ENCODE peak calls at places on chromosomes 13 and 19, in six cellular contexts. One of them, this sample, is unnamed.

GRCh38 chr13:111139874-111140561 is 24.9 kb downstream of the ARHGEF7 start:
- DNase-seq in neural progenitor cell: no peak
- DNase-seq in IMR-90: no peak
- DNase-seq in GM12878: no peak
- DNase-seq in DND-41: no peak
- DNase-seq in HepG2: no peak
- DNase-seq in this sample: no peak

GRCh38 chr19:5621311-5621944 is 1.1 kb downstream of the SAFB2 start:
- DNase-seq in neural progenitor cell: no peak
- DNase-seq in IMR-90: no peak
- DNase-seq in GM12878: no peak
- DNase-seq in DND-41: no peak
- DNase-seq in HepG2: no peak
- DNase-seq in this sample: no peak

GRCh38 chr19:48810151-48810550 is 678 bp downstream of the BCAT2 start:
- DNase-seq in neural progenitor cell: no peak
- DNase-seq in IMR-90: no peak
- DNase-seq in GM12878: no peak
- DNase-seq in DND-41: peak; percentile 26
- DNase-seq in HepG2: no peak
- DNase-seq in this sample: no peak

GRCh38 chr13:45092668-45093067 is 27.6 kb upstream of the GTF2F2 start:
- DNase-seq in neural progenitor cell: no peak
- DNase-seq in IMR-90: no peak
- DNase-seq in GM12878: no peak
- DNase-seq in DND-41: peak; percentile 51
- DNase-seq in HepG2: no peak
- DNase-seq in this sample: peak; percentile 55

GRCh38 chr19:632228-633067 is 889 bp downstream of the POLRMT start:
- DNase-seq in neural progenitor cell: peak; percentile 77
- DNase-seq in IMR-90: peak; percentile 36
- DNase-seq in GM12878: no peak
- DNase-seq in DND-41: peak; percentile 60
- DNase-seq in HepG2: peak; percentile 67
- DNase-seq in this sample: peak; percentile 44

GRCh38 chr19:30516111-30516510 is 143.9 kb downstream of the ZNF536 start:
- DNase-seq in neural progenitor cell: no peak
- DNase-seq in IMR-90: no peak
- DNase-seq in GM12878: no peak
- DNase-seq in DND-41: no peak
- DNase-seq in HepG2: no peak
- DNase-seq in this sample: no peak

GRCh38 chr19:4113398-4114088 is 10.4 kb downstream of the MAP2K2 start:
- DNase-seq in neural progenitor cell: no peak
- DNase-seq in IMR-90: no peak
- DNase-seq in GM12878: no peak
- DNase-seq in DND-41: no peak
- DNase-seq in HepG2: no peak
- DNase-seq in this sample: no peak

GRCh38 chr19:57786906-57787305 is 17.4 kb downstream of the ZNF586 start:
- DNase-seq in neural progenitor cell: no peak
- DNase-seq in IMR-90: no peak
- DNase-seq in GM12878: no peak
- DNase-seq in DND-41: no peak
- DNase-seq in HepG2: no peak
- DNase-seq in this sample: no peak

GRCh38 chr13:24148414-24149305 is 11.9 kb upstream of the SPATA13 start:
- DNase-seq in neural progenitor cell: no peak
- DNase-seq in IMR-90: peak; percentile 99
- DNase-seq in GM12878: no peak
- DNase-seq in DND-41: no peak
- DNase-seq in HepG2: peak; percentile 90
- DNase-seq in this sample: peak; percentile 99

GRCh38 chr19:44072543-44073401 is 813 bp downstream of the ZNF284 start:
- DNase-seq in neural progenitor cell: no peak
- DNase-seq in IMR-90: no peak
- DNase-seq in GM12878: no peak
- DNase-seq in DND-41: peak; percentile 17
- DNase-seq in HepG2: no peak
- DNase-seq in this sample: peak; percentile 1
- H2AFZ ChIP-seq in neural progenitor cell: peak overlapping the region; percentile 97
- H2AFZ ChIP-seq in IMR-90: peak overlapping the region; percentile 96
- H2AFZ ChIP-seq in GM12878: peak overlapping the region; percentile 64
- H2AFZ ChIP-seq in DND-41: peak overlapping the region; percentile 99
- H2AFZ ChIP-seq in HepG2: peak overlapping the region; percentile 90
- H2AFZ ChIP-seq in this sample: peak overlapping the region; percentile 100

GRCh38 chr19:2464389-2464788 is 7.6 kb upstream of the LMNB2 start:
- DNase-seq in neural progenitor cell: no peak
- DNase-seq in IMR-90: no peak
- DNase-seq in GM12878: no peak
- DNase-seq in DND-41: no peak
- DNase-seq in HepG2: no peak
- DNase-seq in this sample: no peak

GRCh38 chr19:2460245-2460644 is 3.5 kb upstream of the LMNB2 start:
- DNase-seq in neural progenitor cell: no peak
- DNase-seq in IMR-90: no peak
- DNase-seq in GM12878: no peak
- DNase-seq in DND-41: no peak
- DNase-seq in HepG2: no peak
- DNase-seq in this sample: no peak

GRCh38 chr19:2461751-2462634 is 5.2 kb upstream of the LMNB2 start:
- DNase-seq in neural progenitor cell: peak; percentile 78
- DNase-seq in IMR-90: peak; percentile 56
- DNase-seq in GM12878: no peak
- DNase-seq in DND-41: no peak
- DNase-seq in HepG2: no peak
- DNase-seq in this sample: peak; percentile 66

GRCh38 chr19:2458054-2458453 is 1.3 kb upstream of the LMNB2 start:
- DNase-seq in neural progenitor cell: no peak
- DNase-seq in IMR-90: no peak
- DNase-seq in GM12878: no peak
- DNase-seq in DND-41: no peak
- DNase-seq in HepG2: peak; percentile 88
- DNase-seq in this sample: no peak

DNA sequence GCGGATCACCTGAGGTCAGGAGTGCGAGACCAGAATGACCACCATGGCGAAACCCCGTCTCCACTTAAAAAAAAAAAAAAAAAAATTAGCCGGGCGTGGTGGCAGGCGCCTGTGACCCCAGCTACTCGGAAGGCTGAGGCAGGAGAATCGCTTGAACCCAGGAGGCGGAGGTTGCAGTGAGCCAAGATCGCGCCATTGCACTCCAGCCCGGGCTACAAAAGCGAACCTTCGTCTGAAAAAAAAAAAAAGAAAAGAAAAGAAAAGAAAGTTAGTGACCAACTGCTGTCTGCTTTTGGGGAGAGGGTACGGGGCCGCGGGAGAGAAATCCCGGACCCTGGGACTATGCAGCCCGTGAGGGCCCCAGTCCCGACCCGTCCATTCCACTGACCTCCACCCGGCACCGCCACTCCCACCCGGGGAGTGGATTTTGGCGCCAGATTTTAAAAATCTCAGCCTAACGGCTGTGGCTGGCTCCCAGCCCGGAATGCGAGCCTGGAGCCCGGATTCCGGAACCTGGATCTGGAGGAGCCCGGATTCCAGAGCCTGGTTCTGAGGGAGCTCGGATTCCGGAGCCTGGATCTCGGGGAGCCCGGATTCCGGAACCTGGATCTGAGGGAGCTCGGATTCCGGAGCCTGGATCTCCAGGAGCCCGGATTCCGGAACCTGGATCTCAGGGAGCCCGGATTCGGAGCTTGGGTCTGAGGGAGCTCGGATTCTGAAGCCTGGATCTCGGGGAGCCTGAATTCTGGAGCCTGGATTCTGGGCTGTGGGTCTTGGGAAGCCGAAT is 6.1 kb upstream of the LMNB2 start:
- DNase-seq in neural progenitor cell: peak; percentile 99
- DNase-seq in IMR-90: peak; percentile 96
- DNase-seq in GM12878: no peak
- DNase-seq in DND-41: no peak
- DNase-seq in HepG2: peak; percentile 93
- DNase-seq in this sample: peak; percentile 99
- H3K27ac ChIP-seq in neural progenitor cell: peak overlapping the region; percentile 84
- H3K27ac ChIP-seq in IMR-90: peak overlapping the region; percentile 67
- H3K27ac ChIP-seq in GM12878: peak overlapping the region; percentile 68
- H3K27ac ChIP-seq in DND-41: no peak overlapping the region
- H3K27ac ChIP-seq in HepG2: peak overlapping the region; percentile 46
- H3K27ac ChIP-seq in this sample: peak overlapping the region; percentile 52

GRCh38 chr19:42658148-42658547 is 63.4 kb upstream of the CEACAM8 start:
- DNase-seq in neural progenitor cell: no peak
- DNase-seq in IMR-90: peak; percentile 16
- DNase-seq in GM12878: no peak
- DNase-seq in DND-41: no peak
- DNase-seq in HepG2: no peak
- DNase-seq in this sample: peak; percentile 3

GRCh38 chr19:42662714-42663113 is 68.0 kb upstream of the CEACAM8 start:
- DNase-seq in neural progenitor cell: no peak
- DNase-seq in IMR-90: no peak
- DNase-seq in GM12878: no peak
- DNase-seq in DND-41: no peak
- DNase-seq in HepG2: no peak
- DNase-seq in this sample: no peak

GRCh38 chr19:42655748-42656147 is 61.0 kb upstream of the CEACAM8 start:
- DNase-seq in neural progenitor cell: no peak
- DNase-seq in IMR-90: no peak
- DNase-seq in GM12878: no peak
- DNase-seq in DND-41: no peak
- DNase-seq in HepG2: no peak
- DNase-seq in this sample: no peak

GRCh38 chr19:42653841-42654240 is 59.1 kb upstream of the CEACAM8 start:
- DNase-seq in neural progenitor cell: no peak
- DNase-seq in IMR-90: no peak
- DNase-seq in GM12878: no peak
- DNase-seq in DND-41: no peak
- DNase-seq in HepG2: no peak
- DNase-seq in this sample: no peak

DNA sequence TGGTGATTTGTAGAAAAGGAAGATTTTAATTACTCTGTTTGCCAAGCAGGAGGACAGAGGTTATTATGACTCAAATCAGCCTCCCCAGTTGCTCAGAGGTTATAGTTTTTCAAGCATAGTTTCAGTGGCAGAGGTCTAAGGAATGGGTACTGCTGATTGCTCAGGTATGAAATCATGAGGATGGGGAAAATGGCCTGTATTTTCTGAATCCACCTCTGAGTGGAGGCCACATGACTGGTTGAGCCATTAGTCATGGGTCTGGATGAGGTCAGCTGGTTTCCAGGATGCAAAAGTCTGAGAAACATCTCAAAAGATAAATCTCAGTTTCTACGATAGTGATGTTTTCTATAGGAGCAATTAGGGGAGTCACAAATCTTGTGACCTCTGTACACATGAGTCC is 62.8 kb upstream of the CEACAM8 start:
- DNase-seq in neural progenitor cell: no peak
- DNase-seq in IMR-90: peak; percentile 39
- DNase-seq in GM12878: no peak
- DNase-seq in DND-41: no peak
- DNase-seq in HepG2: no peak
- DNase-seq in this sample: peak; percentile 28
- H3K27me3 ChIP-seq in neural progenitor cell: no peaks in the 10 kb centered on the region
- H3K27me3 ChIP-seq in IMR-90: peaks cover 24% of the 10 kb centered on the region
- H3K27me3 ChIP-seq in GM12878: no peaks in the 10 kb centered on the region
- H3K27me3 ChIP-seq in DND-41: no peaks in the 10 kb centered on the region
- H3K27me3 ChIP-seq in HepG2: no peaks in the 10 kb centered on the region
- H3K27me3 ChIP-seq in this sample: no peaks in the 10 kb centered on the region

GRCh38 chr13:82323101-82323500 is 1559.2 kb downstream of the SLITRK1 start:
- DNase-seq in neural progenitor cell: no peak
- DNase-seq in IMR-90: no peak
- DNase-seq in GM12878: no peak
- DNase-seq in DND-41: no peak
- DNase-seq in HepG2: no peak
- DNase-seq in this sample: no peak
- H2AFZ ChIP-seq in neural progenitor cell: no peak overlapping the region
- H2AFZ ChIP-seq in IMR-90: no peak overlapping the region
- H2AFZ ChIP-seq in GM12878: no peak overlapping the region
- H2AFZ ChIP-seq in DND-41: no peak overlapping the region
- H2AFZ ChIP-seq in HepG2: no peak overlapping the region
- H2AFZ ChIP-seq in this sample: no peak overlapping the region

GRCh38 chr19:10977773-10978155 is 16.9 kb downstream of the SMARCA4 start:
- DNase-seq in neural progenitor cell: no peak
- DNase-seq in IMR-90: no peak
- DNase-seq in GM12878: no peak
- DNase-seq in DND-41: no peak
- DNase-seq in HepG2: no peak
- DNase-seq in this sample: no peak

GRCh38 chr19:10976200-10976892 is 15.5 kb downstream of the SMARCA4 start:
- DNase-seq in neural progenitor cell: no peak
- DNase-seq in IMR-90: no peak
- DNase-seq in GM12878: no peak
- DNase-seq in DND-41: no peak
- DNase-seq in HepG2: peak; percentile 43
- DNase-seq in this sample: no peak

GRCh38 chr19:10971107-10971715 is 10.4 kb downstream of the SMARCA4 start:
- DNase-seq in neural progenitor cell: no peak
- DNase-seq in IMR-90: no peak
- DNase-seq in GM12878: no peak
- DNase-seq in DND-41: no peak
- DNase-seq in HepG2: no peak
- DNase-seq in this sample: no peak

GRCh38 chr19:10979950-10980349 is 19.1 kb downstream of the SMARCA4 start:
- DNase-seq in neural progenitor cell: no peak
- DNase-seq in IMR-90: no peak
- DNase-seq in GM12878: peak; percentile 33
- DNase-seq in DND-41: peak; percentile 26
- DNase-seq in HepG2: no peak
- DNase-seq in this sample: peak; percentile 11

GRCh38 chr19:10975374-10976036 is 14.7 kb downstream of the SMARCA4 start:
- DNase-seq in neural progenitor cell: no peak
- DNase-seq in IMR-90: peak; percentile 66
- DNase-seq in GM12878: no peak
- DNase-seq in DND-41: no peak
- DNase-seq in HepG2: no peak
- DNase-seq in this sample: peak; percentile 59
- H3K27ac ChIP-seq in neural progenitor cell: no peak overlapping the region
- H3K27ac ChIP-seq in IMR-90: peak overlapping the region; percentile 48
- H3K27ac ChIP-seq in GM12878: no peak overlapping the region
- H3K27ac ChIP-seq in DND-41: no peak overlapping the region
- H3K27ac ChIP-seq in HepG2: peak overlapping the region; percentile 48
- H3K27ac ChIP-seq in this sample: peak overlapping the region; percentile 43

GRCh38 chr19:8697671-8698432 is 743 bp downstream of the ACTL9 start:
- DNase-seq in neural progenitor cell: peak; percentile 41
- DNase-seq in IMR-90: no peak
- DNase-seq in GM12878: no peak
- DNase-seq in DND-41: peak; percentile 35
- DNase-seq in HepG2: no peak
- DNase-seq in this sample: no peak

GRCh38 chr19:8696993-8697392 is 1.6 kb downstream of the ACTL9 start:
- DNase-seq in neural progenitor cell: no peak
- DNase-seq in IMR-90: no peak
- DNase-seq in GM12878: no peak
- DNase-seq in DND-41: no peak
- DNase-seq in HepG2: no peak
- DNase-seq in this sample: no peak

GRCh38 chr19:8698433-8699063 is at the start of gene ACTL9:
- DNase-seq in neural progenitor cell: no peak
- DNase-seq in IMR-90: no peak
- DNase-seq in GM12878: no peak
- DNase-seq in DND-41: no peak
- DNase-seq in HepG2: no peak
- DNase-seq in this sample: no peak

GRCh38 chr19:8702350-8702749 is 3.8 kb upstream of the ACTL9 start:
- DNase-seq in neural progenitor cell: no peak
- DNase-seq in IMR-90: no peak
- DNase-seq in GM12878: no peak
- DNase-seq in DND-41: peak; percentile 74
- DNase-seq in HepG2: no peak
- DNase-seq in this sample: no peak

GRCh38 chr19:8699908-8700307 is 1.3 kb upstream of the ACTL9 start:
- DNase-seq in neural progenitor cell: no peak
- DNase-seq in IMR-90: no peak
- DNase-seq in GM12878: no peak
- DNase-seq in DND-41: no peak
- DNase-seq in HepG2: no peak
- DNase-seq in this sample: no peak
- H3K27me3 ChIP-seq in neural progenitor cell: peaks cover 22% of the 10 kb centered on the region
- H3K27me3 ChIP-seq in IMR-90: no peaks in the 10 kb centered on the region
- H3K27me3 ChIP-seq in GM12878: no peaks in the 10 kb centered on the region
- H3K27me3 ChIP-seq in DND-41: no peaks in the 10 kb centered on the region
- H3K27me3 ChIP-seq in HepG2: no peaks in the 10 kb centered on the region
- H3K27me3 ChIP-seq in this sample: no peaks in the 10 kb centered on the region